ENCODE peak calls at places on chromosomes 11 and 22, in six cellular contexts. C, V, N, O, X and T are unnamed samples.

GRCh38 chr11:4766420-4767043 is 3.2 kb downstream of the OR51F1 start:
- DNase-seq in X (no peak), N (no peak), O (no peak), C (no peak), V (no peak), T (no peak)

GRCh38 chr11:68843703-68844312 is 2.1 kb upstream of the CPT1A start:
- DNase-seq in X (no peak), C (peak; percentile 67), V (peak; percentile 84), N (no peak), O (peak; percentile 79), T (no peak)

GRCh38 chr11:2537010-2537695 is 92.3 kb downstream of the KCNQ1 start:
- DNase-seq in X (no peak), N (no peak), O (peak; percentile 2), C (no peak), V (no peak), T (no peak)

GRCh38 chr11:86365566-86365965 is 9.1 kb upstream of the CCDC81 start:
- DNase-seq in X (no peak), C (no peak), O (no peak), N (peak; percentile 66), V (no peak), T (no peak)

GRCh38 chr22:42368379-42369249 is 63.6 kb downstream of the NFAM1 start:
- DNase-seq in V (no peak), X (peak; percentile 56), O (no peak), C (no peak), N (no peak), T (no peak)

GRCh38 chr11:3161309-3161708 is 3.8 kb downstream of the OSBPL5 start:
- DNase-seq in N (peak; percentile 66), X (no peak), V (no peak), O (peak; percentile 28), C (no peak), T (peak; percentile 42)

GRCh38 chr22:17198188-17199130 is 20.8 kb downstream of the ADA2 start:
- DNase-seq in X (no peak), O (peak; percentile 85), N (no peak), C (no peak), V (no peak), T (peak; percentile 40)

GRCh38 chr11:2521681-2522630 is 77.1 kb downstream of the KCNQ1 start:
- DNase-seq in O (peak; percentile 12), X (no peak), N (no peak), V (no peak), C (no peak), T (no peak)

GRCh38 chr11:90997241-90997640 is 774.4 kb upstream of the CHORDC1 start:
- DNase-seq in N (no peak), X (no peak), V (no peak), O (no peak), C (no peak), T (no peak)

GRCh38 chr11:15333407-15333806 is 218.7 kb downstream of the INSC start:
- DNase-seq in C (no peak), O (no peak), X (no peak), N (no peak), V (no peak), T (no peak)

GRCh38 chr11:134343646-134344045 is 11.9 kb downstream of the GLB1L2 start:
- DNase-seq in C (no peak), V (no peak), N (no peak), X (no peak), O (no peak), T (no peak)

GRCh38 chr11:66688561-66689534 is 11.2 kb upstream of the RBM4B start:
- DNase-seq in C (no peak), V (no peak), N (no peak), X (no peak), O (no peak), T (no peak)

GRCh38 chr11:95833378-95833777 is 43.1 kb downstream of the CEP57 start:
- DNase-seq in X (no peak), N (no peak), C (no peak), O (no peak), V (no peak), T (no peak)

GRCh38 chr11:45021001-45021400 is 70.3 kb upstream of the TP53I11 start:
- DNase-seq in V (peak; percentile 24), C (no peak), O (no peak), N (no peak), X (no peak), T (peak; percentile 66)

GRCh38 chr11:38498721-38499120 is 1900.7 kb upstream of the RAG2 start:
- DNase-seq in C (no peak), N (no peak), X (no peak), V (peak; percentile 23), O (no peak), T (no peak)

GRCh38 chr11:1759851-1760220 is 3.9 kb downstream of the CTSD start:
- DNase-seq in X (no peak), C (no peak), O (no peak), N (no peak), V (no peak), T (no peak)

GRCh38 chr11:70117567-70118194 is 39.6 kb downstream of the ANO1 start:
- DNase-seq in C (no peak), V (no peak), N (no peak), X (no peak), O (no peak), T (no peak)

GRCh38 chr11:120136356-120136755 is 1.6 kb downstream of the TRIM29 start:
- DNase-seq in C (no peak), O (no peak), N (no peak), V (no peak), X (no peak), T (no peak)

GRCh38 chr22:38706101-38706884 is 549 bp downstream of the GTPBP1 start:
- DNase-seq in V (peak; percentile 45), O (peak; percentile 53), X (peak; percentile 53), C (no peak), N (peak; percentile 61), T (peak; percentile 43)

GRCh38 chr11:45527898-45528297 is 137.5 kb downstream of the CHST1 start:
- DNase-seq in V (no peak), X (peak; percentile 9), C (no peak), N (no peak), O (no peak), T (no peak)

GRCh38 chr11:35138949-35139881 is at the start of gene CD44:
- DNase-seq in C (peak; percentile 72), N (peak; percentile 95), V (peak; percentile 94), O (peak; percentile 72), X (no peak), T (peak; percentile 24)

GRCh38 chr22:21741790-21742189 is 6.2 kb upstream of the YPEL1 start:
- DNase-seq in X (no peak), O (no peak), V (peak; percentile 9), C (no peak), N (no peak), T (no peak)

GRCh38 chr22:48171294-48171693 is 1408.8 kb downstream of the TBC1D22A start:
- DNase-seq in V (no peak), X (no peak), C (no peak), O (no peak), N (no peak), T (no peak)

GRCh38 chr11:62108017-62108750 is 15.6 kb upstream of the INCENP start:
- DNase-seq in N (peak; percentile 78), O (no peak), V (peak; percentile 69), C (no peak), X (peak; percentile 20), T (peak; percentile 75)

GRCh38 chr11:11993814-11994213 is 14.6 kb downstream of the DKK3 start:
- DNase-seq in C (no peak), N (peak; percentile 92), V (peak; percentile 98), O (no peak), X (peak; percentile 67), T (peak; percentile 76)

GRCh38 chr22:50434849-50435700 is 39.8 kb downstream of the SBF1 start:
- DNase-seq in V (no peak), O (peak; percentile 23), N (no peak), X (no peak), C (no peak), T (no peak)

GRCh38 chr11:95231881-95232605 is 1.0 kb upstream of the SESN3 start:
- DNase-seq in X (peak; percentile 81), N (peak; percentile 80), V (peak; percentile 12), O (peak; percentile 78), C (peak; percentile 45), T (peak; percentile 77)